ENCODE peak calls at places on chromosomes 3 and 15, in ten cellular contexts. One of them, this sample, is unnamed.

GRCh38 chr3:156812521-156813335 is 13.4 kb upstream of the LEKR1 start:
- DNase-seq in fibroblast of the aortic adventitia: no peak
- DNase-seq in foreskin melanocyte: no peak
- DNase-seq in NCI-H774: peak
- DNase-seq in cardiac fibroblast: no peak
- DNase-seq in AG09319: no peak
- DNase-seq in Panc1: peak
- DNase-seq in stimulated activated CD4-positive, alpha-beta T cell treated with anti-CD3 and anti-CD28 coated beads, Interleukin-2, amount 100 ng/mL, for 4 hours: no peak
- DNase-seq in HFF-Myc: no peak
- DNase-seq in tibial artery: no peak
- DNase-seq in this sample: no peak

GRCh38 chr15:27582741-27583400 is 516.2 kb downstream of the OCA2 start:
- DNase-seq in fibroblast of the aortic adventitia: peak
- DNase-seq in foreskin melanocyte: no peak
- DNase-seq in NCI-H774: no peak
- DNase-seq in cardiac fibroblast: peak
- DNase-seq in AG09319: no peak
- DNase-seq in Panc1: no peak
- DNase-seq in stimulated activated CD4-positive, alpha-beta T cell treated with anti-CD3 and anti-CD28 coated beads, Interleukin-2, amount 100 ng/mL, for 4 hours: no peak
- DNase-seq in HFF-Myc: no peak
- DNase-seq in tibial artery: no peak
- DNase-seq in this sample: no peak

GRCh38 chr3:60000311-60001105 is 950.7 kb upstream of the CFAP20DC start:
- DNase-seq in fibroblast of the aortic adventitia: no peak
- DNase-seq in foreskin melanocyte: no peak
- DNase-seq in NCI-H774: no peak
- DNase-seq in cardiac fibroblast: no peak
- DNase-seq in AG09319: no peak
- DNase-seq in Panc1: no peak
- DNase-seq in stimulated activated CD4-positive, alpha-beta T cell treated with anti-CD3 and anti-CD28 coated beads, Interleukin-2, amount 100 ng/mL, for 4 hours: no peak
- DNase-seq in HFF-Myc: no peak
- DNase-seq in tibial artery: no peak
- DNase-seq in this sample: no peak

GRCh38 chr15:74902295-74903075 is 4.2 kb downstream of the FAM219B start:
- DNase-seq in fibroblast of the aortic adventitia: no peak
- DNase-seq in foreskin melanocyte: no peak
- DNase-seq in NCI-H774: no peak
- DNase-seq in cardiac fibroblast: no peak
- DNase-seq in AG09319: no peak
- DNase-seq in Panc1: no peak
- DNase-seq in stimulated activated CD4-positive, alpha-beta T cell treated with anti-CD3 and anti-CD28 coated beads, Interleukin-2, amount 100 ng/mL, for 4 hours: no peak
- DNase-seq in HFF-Myc: no peak
- DNase-seq in tibial artery: no peak
- DNase-seq in this sample: no peak

GRCh38 chr3:65935724-65936123 is 103.0 kb downstream of the MAGI1 start:
- DNase-seq in fibroblast of the aortic adventitia: no peak
- DNase-seq in foreskin melanocyte: no peak
- DNase-seq in NCI-H774: no peak
- DNase-seq in cardiac fibroblast: no peak
- DNase-seq in AG09319: no peak
- DNase-seq in Panc1: no peak
- DNase-seq in stimulated activated CD4-positive, alpha-beta T cell treated with anti-CD3 and anti-CD28 coated beads, Interleukin-2, amount 100 ng/mL, for 4 hours: no peak
- DNase-seq in HFF-Myc: no peak
- DNase-seq in tibial artery: no peak
- DNase-seq in this sample: no peak

GRCh38 chr3:104396974-104397669 is 969.6 kb upstream of the ALCAM start:
- DNase-seq in fibroblast of the aortic adventitia: peak
- DNase-seq in foreskin melanocyte: no peak
- DNase-seq in NCI-H774: no peak
- DNase-seq in cardiac fibroblast: peak
- DNase-seq in AG09319: no peak
- DNase-seq in Panc1: no peak
- DNase-seq in stimulated activated CD4-positive, alpha-beta T cell treated with anti-CD3 and anti-CD28 coated beads, Interleukin-2, amount 100 ng/mL, for 4 hours: no peak
- DNase-seq in HFF-Myc: no peak
- DNase-seq in tibial artery: peak
- DNase-seq in this sample: no peak

GRCh38 chr15:63019539-63020109 is 22.9 kb upstream of the TPM1 start:
- DNase-seq in fibroblast of the aortic adventitia: peak
- DNase-seq in foreskin melanocyte: no peak
- DNase-seq in NCI-H774: no peak
- DNase-seq in cardiac fibroblast: peak
- DNase-seq in AG09319: no peak
- DNase-seq in Panc1: peak
- DNase-seq in stimulated activated CD4-positive, alpha-beta T cell treated with anti-CD3 and anti-CD28 coated beads, Interleukin-2, amount 100 ng/mL, for 4 hours: no peak
- DNase-seq in HFF-Myc: peak
- DNase-seq in tibial artery: no peak
- DNase-seq in this sample: no peak

GRCh38 chr15:31571676-31572075 is 245.0 kb downstream of the KLF13 start:
- DNase-seq in fibroblast of the aortic adventitia: no peak
- DNase-seq in foreskin melanocyte: peak
- DNase-seq in NCI-H774: no peak
- DNase-seq in cardiac fibroblast: no peak
- DNase-seq in AG09319: no peak
- DNase-seq in Panc1: no peak
- DNase-seq in stimulated activated CD4-positive, alpha-beta T cell treated with anti-CD3 and anti-CD28 coated beads, Interleukin-2, amount 100 ng/mL, for 4 hours: no peak
- DNase-seq in HFF-Myc: no peak
- DNase-seq in tibial artery: no peak
- DNase-seq in this sample: peak

GRCh38 chr15:62619105-62619504 is 423.4 kb upstream of the TPM1 start:
- DNase-seq in fibroblast of the aortic adventitia: peak
- DNase-seq in foreskin melanocyte: no peak
- DNase-seq in NCI-H774: no peak
- DNase-seq in cardiac fibroblast: no peak
- DNase-seq in AG09319: no peak
- DNase-seq in Panc1: no peak
- DNase-seq in stimulated activated CD4-positive, alpha-beta T cell treated with anti-CD3 and anti-CD28 coated beads, Interleukin-2, amount 100 ng/mL, for 4 hours: no peak
- DNase-seq in HFF-Myc: no peak
- DNase-seq in tibial artery: no peak
- DNase-seq in this sample: no peak

GRCh38 chr3:13308406-13308805 is 111.7 kb downstream of the NUP210 start:
- DNase-seq in fibroblast of the aortic adventitia: peak
- DNase-seq in foreskin melanocyte: peak
- DNase-seq in NCI-H774: no peak
- DNase-seq in cardiac fibroblast: peak
- DNase-seq in AG09319: no peak
- DNase-seq in Panc1: peak
- DNase-seq in stimulated activated CD4-positive, alpha-beta T cell treated with anti-CD3 and anti-CD28 coated beads, Interleukin-2, amount 100 ng/mL, for 4 hours: no peak
- DNase-seq in HFF-Myc: no peak
- DNase-seq in tibial artery: no peak
- DNase-seq in this sample: no peak

GRCh38 chr15:48447657-48448056 is 116.4 kb downstream of the DUT start:
- DNase-seq in fibroblast of the aortic adventitia: peak
- DNase-seq in foreskin melanocyte: no peak
- DNase-seq in NCI-H774: no peak
- DNase-seq in cardiac fibroblast: no peak
- DNase-seq in AG09319: no peak
- DNase-seq in Panc1: no peak
- DNase-seq in stimulated activated CD4-positive, alpha-beta T cell treated with anti-CD3 and anti-CD28 coated beads, Interleukin-2, amount 100 ng/mL, for 4 hours: no peak
- DNase-seq in HFF-Myc: peak
- DNase-seq in tibial artery: no peak
- DNase-seq in this sample: no peak

GRCh38 chr3:80040113-80040512 is 272.3 kb upstream of the ROBO1 start:
- DNase-seq in fibroblast of the aortic adventitia: no peak
- DNase-seq in foreskin melanocyte: no peak
- DNase-seq in NCI-H774: no peak
- DNase-seq in cardiac fibroblast: no peak
- DNase-seq in AG09319: no peak
- DNase-seq in Panc1: no peak
- DNase-seq in stimulated activated CD4-positive, alpha-beta T cell treated with anti-CD3 and anti-CD28 coated beads, Interleukin-2, amount 100 ng/mL, for 4 hours: no peak
- DNase-seq in HFF-Myc: no peak
- DNase-seq in tibial artery: no peak
- DNase-seq in this sample: no peak

GRCh38 chr3:47057212-47057671 is 77.8 kb downstream of the NBEAL2 start:
- DNase-seq in fibroblast of the aortic adventitia: peak
- DNase-seq in foreskin melanocyte: no peak
- DNase-seq in NCI-H774: no peak
- DNase-seq in cardiac fibroblast: no peak
- DNase-seq in AG09319: no peak
- DNase-seq in Panc1: no peak
- DNase-seq in stimulated activated CD4-positive, alpha-beta T cell treated with anti-CD3 and anti-CD28 coated beads, Interleukin-2, amount 100 ng/mL, for 4 hours: peak
- DNase-seq in HFF-Myc: no peak
- DNase-seq in tibial artery: no peak
- DNase-seq in this sample: no peak

GRCh38 chr3:4355401-4356224 is 52.4 kb downstream of the SETMAR start:
- DNase-seq in fibroblast of the aortic adventitia: no peak
- DNase-seq in foreskin melanocyte: peak
- DNase-seq in NCI-H774: no peak
- DNase-seq in cardiac fibroblast: peak
- DNase-seq in AG09319: no peak
- DNase-seq in Panc1: no peak
- DNase-seq in stimulated activated CD4-positive, alpha-beta T cell treated with anti-CD3 and anti-CD28 coated beads, Interleukin-2, amount 100 ng/mL, for 4 hours: no peak
- DNase-seq in HFF-Myc: no peak
- DNase-seq in tibial artery: no peak
- DNase-seq in this sample: no peak

GRCh38 chr3:149221783-149222517 is at the start of gene CP:
- DNase-seq in fibroblast of the aortic adventitia: no peak
- DNase-seq in foreskin melanocyte: no peak
- DNase-seq in NCI-H774: peak
- DNase-seq in cardiac fibroblast: peak
- DNase-seq in AG09319: no peak
- DNase-seq in Panc1: no peak
- DNase-seq in stimulated activated CD4-positive, alpha-beta T cell treated with anti-CD3 and anti-CD28 coated beads, Interleukin-2, amount 100 ng/mL, for 4 hours: no peak
- DNase-seq in HFF-Myc: no peak
- DNase-seq in tibial artery: no peak
- DNase-seq in this sample: no peak

GRCh38 chr15:23644829-23645228 is 2.8 kb downstream of the MAGEL2 start:
- DNase-seq in fibroblast of the aortic adventitia: no peak
- DNase-seq in foreskin melanocyte: no peak
- DNase-seq in NCI-H774: no peak
- DNase-seq in cardiac fibroblast: no peak
- DNase-seq in AG09319: no peak
- DNase-seq in Panc1: no peak
- DNase-seq in stimulated activated CD4-positive, alpha-beta T cell treated with anti-CD3 and anti-CD28 coated beads, Interleukin-2, amount 100 ng/mL, for 4 hours: no peak
- DNase-seq in HFF-Myc: no peak
- DNase-seq in tibial artery: no peak
- DNase-seq in this sample: no peak

GRCh38 chr15:67479781-67480180 is 41.1 kb upstream of the C15orf61 start:
- DNase-seq in fibroblast of the aortic adventitia: peak
- DNase-seq in foreskin melanocyte: no peak
- DNase-seq in NCI-H774: no peak
- DNase-seq in cardiac fibroblast: peak
- DNase-seq in AG09319: no peak
- DNase-seq in Panc1: no peak
- DNase-seq in stimulated activated CD4-positive, alpha-beta T cell treated with anti-CD3 and anti-CD28 coated beads, Interleukin-2, amount 100 ng/mL, for 4 hours: no peak
- DNase-seq in HFF-Myc: peak
- DNase-seq in tibial artery: no peak
- DNase-seq in this sample: no peak

GRCh38 chr3:195462308-195462610 is 19.4 kb upstream of the ACAP2 start:
- DNase-seq in fibroblast of the aortic adventitia: no peak
- DNase-seq in foreskin melanocyte: no peak
- DNase-seq in NCI-H774: no peak
- DNase-seq in cardiac fibroblast: no peak
- DNase-seq in AG09319: no peak
- DNase-seq in Panc1: no peak
- DNase-seq in stimulated activated CD4-positive, alpha-beta T cell treated with anti-CD3 and anti-CD28 coated beads, Interleukin-2, amount 100 ng/mL, for 4 hours: no peak
- DNase-seq in HFF-Myc: no peak
- DNase-seq in tibial artery: no peak
- DNase-seq in this sample: no peak

GRCh38 chr15:51982013-51982769 is 10.6 kb upstream of the LEO1 start:
- DNase-seq in fibroblast of the aortic adventitia: peak
- DNase-seq in foreskin melanocyte: peak
- DNase-seq in NCI-H774: peak
- DNase-seq in cardiac fibroblast: peak
- DNase-seq in AG09319: peak
- DNase-seq in Panc1: peak
- DNase-seq in stimulated activated CD4-positive, alpha-beta T cell treated with anti-CD3 and anti-CD28 coated beads, Interleukin-2, amount 100 ng/mL, for 4 hours: no peak
- DNase-seq in HFF-Myc: peak
- DNase-seq in tibial artery: no peak
- DNase-seq in this sample: no peak

GRCh38 chr3:105970283-105970682 is 101.5 kb upstream of the CBLB start:
- DNase-seq in fibroblast of the aortic adventitia: peak
- DNase-seq in foreskin melanocyte: peak
- DNase-seq in NCI-H774: no peak
- DNase-seq in cardiac fibroblast: peak
- DNase-seq in AG09319: peak
- DNase-seq in Panc1: no peak
- DNase-seq in stimulated activated CD4-positive, alpha-beta T cell treated with anti-CD3 and anti-CD28 coated beads, Interleukin-2, amount 100 ng/mL, for 4 hours: no peak
- DNase-seq in HFF-Myc: peak
- DNase-seq in tibial artery: peak
- DNase-seq in this sample: peak

GRCh38 chr3:51075221-51075775 is 309.8 kb upstream of the MANF start:
- DNase-seq in fibroblast of the aortic adventitia: no peak
- DNase-seq in foreskin melanocyte: no peak
- DNase-seq in NCI-H774: no peak
- DNase-seq in cardiac fibroblast: no peak
- DNase-seq in AG09319: no peak
- DNase-seq in Panc1: no peak
- DNase-seq in stimulated activated CD4-positive, alpha-beta T cell treated with anti-CD3 and anti-CD28 coated beads, Interleukin-2, amount 100 ng/mL, for 4 hours: no peak
- DNase-seq in HFF-Myc: no peak
- DNase-seq in tibial artery: no peak
- DNase-seq in this sample: no peak

GRCh38 chr3:27720899-27721716 is 1.0 kb downstream of the EOMES start:
- DNase-seq in fibroblast of the aortic adventitia: no peak
- DNase-seq in foreskin melanocyte: no peak
- DNase-seq in NCI-H774: no peak
- DNase-seq in cardiac fibroblast: no peak
- DNase-seq in AG09319: no peak
- DNase-seq in Panc1: no peak
- DNase-seq in stimulated activated CD4-positive, alpha-beta T cell treated with anti-CD3 and anti-CD28 coated beads, Interleukin-2, amount 100 ng/mL, for 4 hours: no peak
- DNase-seq in HFF-Myc: no peak
- DNase-seq in tibial artery: no peak
- DNase-seq in this sample: no peak

GRCh38 chr3:153160451-153161137 is 1.4 kb upstream of the RAP2B start:
- DNase-seq in fibroblast of the aortic adventitia: peak
- DNase-seq in foreskin melanocyte: peak
- DNase-seq in NCI-H774: peak
- DNase-seq in cardiac fibroblast: peak
- DNase-seq in AG09319: peak
- DNase-seq in Panc1: peak
- DNase-seq in stimulated activated CD4-positive, alpha-beta T cell treated with anti-CD3 and anti-CD28 coated beads, Interleukin-2, amount 100 ng/mL, for 4 hours: peak
- DNase-seq in HFF-Myc: peak
- DNase-seq in tibial artery: peak
- DNase-seq in this sample: peak

GRCh38 chr15:77633134-77633912 is 611 bp upstream of the LINGO1 start:
- DNase-seq in fibroblast of the aortic adventitia: peak
- DNase-seq in foreskin melanocyte: peak
- DNase-seq in NCI-H774: peak
- DNase-seq in cardiac fibroblast: peak
- DNase-seq in AG09319: peak
- DNase-seq in Panc1: peak
- DNase-seq in stimulated activated CD4-positive, alpha-beta T cell treated with anti-CD3 and anti-CD28 coated beads, Interleukin-2, amount 100 ng/mL, for 4 hours: peak
- DNase-seq in HFF-Myc: peak
- DNase-seq in tibial artery: peak
- DNase-seq in this sample: peak

GRCh38 chr15:85527907-85528306 is 147.5 kb downstream of the AKAP13 start:
- DNase-seq in fibroblast of the aortic adventitia: peak
- DNase-seq in foreskin melanocyte: peak
- DNase-seq in NCI-H774: no peak
- DNase-seq in cardiac fibroblast: peak
- DNase-seq in AG09319: peak
- DNase-seq in Panc1: no peak
- DNase-seq in stimulated activated CD4-positive, alpha-beta T cell treated with anti-CD3 and anti-CD28 coated beads, Interleukin-2, amount 100 ng/mL, for 4 hours: no peak
- DNase-seq in HFF-Myc: peak
- DNase-seq in tibial artery: no peak
- DNase-seq in this sample: no peak

GRCh38 chr3:27322634-27323033 is 46.5 kb downstream of the NEK10 start:
- DNase-seq in fibroblast of the aortic adventitia: peak
- DNase-seq in foreskin melanocyte: no peak
- DNase-seq in NCI-H774: no peak
- DNase-seq in cardiac fibroblast: no peak
- DNase-seq in AG09319: no peak
- DNase-seq in Panc1: no peak
- DNase-seq in stimulated activated CD4-positive, alpha-beta T cell treated with anti-CD3 and anti-CD28 coated beads, Interleukin-2, amount 100 ng/mL, for 4 hours: no peak
- DNase-seq in HFF-Myc: no peak
- DNase-seq in tibial artery: no peak
- DNase-seq in this sample: no peak

GRCh38 chr3:38122712-38123290 is 14.1 kb downstream of the ACAA1 start:
- DNase-seq in fibroblast of the aortic adventitia: no peak
- DNase-seq in foreskin melanocyte: no peak
- DNase-seq in NCI-H774: no peak
- DNase-seq in cardiac fibroblast: no peak
- DNase-seq in AG09319: no peak
- DNase-seq in Panc1: no peak
- DNase-seq in stimulated activated CD4-positive, alpha-beta T cell treated with anti-CD3 and anti-CD28 coated beads, Interleukin-2, amount 100 ng/mL, for 4 hours: no peak
- DNase-seq in HFF-Myc: no peak
- DNase-seq in tibial artery: peak
- DNase-seq in this sample: peak

GRCh38 chr15:65460948-65461347 is 38.2 kb upstream of the IGDCC4 start:
- DNase-seq in fibroblast of the aortic adventitia: no peak
- DNase-seq in foreskin melanocyte: peak
- DNase-seq in NCI-H774: no peak
- DNase-seq in cardiac fibroblast: peak
- DNase-seq in AG09319: no peak
- DNase-seq in Panc1: no peak
- DNase-seq in stimulated activated CD4-positive, alpha-beta T cell treated with anti-CD3 and anti-CD28 coated beads, Interleukin-2, amount 100 ng/mL, for 4 hours: peak
- DNase-seq in HFF-Myc: no peak
- DNase-seq in tibial artery: no peak
- DNase-seq in this sample: no peak

This sample was measured in right atrium auricular region.